ENCODE peak calls at places on chromosomes 7 and 10, in five cellular contexts. Y is SK-MEL-5; H is AG20443; P is lung; W is stimulated activated CD4-positive, alpha-beta T cell treated with anti-CD3 and anti-CD28 coated beads, Interleukin-1b, Interleukin-23, amount 100 ng/mL, for 1 hour. L is an unnamed sample.

GRCh38 chr10:21464134-21464533 is 61.3 kb downstream of the SKIDA1 start:
- DNase-seq in Y (no peak), H (no peak), P (no peak), W (no peak), L (no peak)

GRCh38 chr10:66747451-66747850 is 178.4 kb upstream of the LRRTM3 start:
- DNase-seq in Y (peak), H (peak), P (no peak), W (no peak), L (no peak)

GRCh38 chr7:94043299-94043698 is 39.1 kb upstream of the BET1 start:
- DNase-seq in Y (no peak), H (peak), P (no peak), W (no peak), L (no peak)

GRCh38 chr7:69162931-69163330 is 435.3 kb upstream of the AUTS2 start:
- DNase-seq in Y (no peak), H (peak), P (no peak), W (no peak), L (no peak)

GRCh38 chr10:18737236-18737635 is 78.0 kb downstream of the ARL5B start:
- DNase-seq in Y (no peak), H (peak), P (no peak), W (no peak), L (no peak)

GRCh38 chr7:84729284-84729683 is 457.6 kb downstream of the SEMA3D start:
- DNase-seq in Y (peak), H (peak), P (no peak), W (no peak), L (no peak)

GRCh38 chr10:42926831-42927230 is 144.2 kb downstream of the BMS1 start:
- DNase-seq in Y (peak), H (peak), P (no peak), W (no peak), L (no peak)

GRCh38 chr7:156175003-156175402 is 362.7 kb upstream of the SHH start:
- DNase-seq in Y (no peak), H (no peak), P (no peak), W (no peak), L (no peak)